ENCODE peak calls at places on chromosomes 7 and 10, in four cellular contexts. K is AG04450, J is GM10248, U is lung. D is an unnamed sample.

GRCh38 chr7:80380957-80381356 is 130.9 kb downstream of the GNAT3 start:
- DNase-seq in U (no peak), K (no peak), J (no peak), D (no peak)

GRCh38 chr7:28478661-28479060 is 66.3 kb downstream of the CREB5 start:
- DNase-seq in J (no peak), K (no peak), U (no peak), D (no peak)

GRCh38 chr10:74306227-74306982 is 155.4 kb downstream of the ADK start:
- DNase-seq in U (no peak), J (no peak), K (no peak), D (no peak)

GRCh38 chr7:4147931-4148620 is 534.0 kb upstream of the FOXK1 start:
- DNase-seq in U (no peak), J (no peak), K (no peak), D (no peak)

GRCh38 chr10:133279961-133280283 is 3.3 kb upstream of the ADAM8 start:
- DNase-seq in U (no peak), J (no peak), K (no peak), D (no peak)

GRCh38 chr7:98165827-98166667 is 45.2 kb upstream of the BHLHA15 start:
- DNase-seq in K (no peak), J (peak; percentile 58), U (peak; percentile 72), D (no peak)

GRCh38 chr10:26969145-26969926 is 108.6 kb upstream of the ABI1 start:
- DNase-seq in J (peak; percentile 35), U (no peak), K (no peak), D (no peak)

GRCh38 chr10:110358278-110358677 is 53.6 kb upstream of the SMNDC1 start:
- DNase-seq in K (no peak), J (no peak), U (no peak), D (no peak)

GRCh38 chr10:43255644-43256431 is 11.0 kb downstream of the RASGEF1A start:
- DNase-seq in J (peak; percentile 76), U (no peak), K (no peak), D (peak; percentile 2)

GRCh38 chr7:149869867-149870266 is 3.9 kb upstream of the ATP6V0E2 start:
- DNase-seq in K (no peak), J (no peak), U (no peak), D (no peak)

GRCh38 chr7:26180792-26181198 is 19.8 kb downstream of the HNRNPA2B1 start:
- DNase-seq in K (no peak), U (no peak), J (no peak), D (no peak)

GRCh38 chr10:20740128-20740527 is 157.0 kb downstream of the NEBL start:
- DNase-seq in J (no peak), U (no peak), K (no peak), D (no peak)

GRCh38 chr7:155153676-155154075 is 83.6 kb downstream of the HTR5A start:
- DNase-seq in J (no peak), K (no peak), U (no peak), D (no peak)

GRCh38 chr7:17520941-17521340 is 222.5 kb downstream of the AHR start:
- DNase-seq in J (no peak), K (no peak), U (no peak), D (no peak)

GRCh38 chr10:17430647-17431355 is 23.6 kb downstream of the ST8SIA6 start:
- DNase-seq in K (peak; percentile 61), J (peak; percentile 40), U (peak; percentile 60), D (peak; percentile 59)

GRCh38 chr7:41047789-41048191 is 655.1 kb downstream of the INHBA start:
- DNase-seq in U (no peak), J (no peak), K (no peak), D (no peak)

GRCh38 chr10:48587819-48588218 is 17.1 kb downstream of the ARHGAP22 start:
- DNase-seq in K (no peak), J (no peak), U (no peak), D (no peak)

GRCh38 chr10:30606313-30606712 is 23.2 kb downstream of the LYZL2 start:
- DNase-seq in K (no peak), J (no peak), U (no peak), D (no peak)

GRCh38 chr10:13472359-13472758 is 56.5 kb downstream of the BEND7 start:
- DNase-seq in U (no peak), K (no peak), J (no peak), D (no peak)

DNA sequence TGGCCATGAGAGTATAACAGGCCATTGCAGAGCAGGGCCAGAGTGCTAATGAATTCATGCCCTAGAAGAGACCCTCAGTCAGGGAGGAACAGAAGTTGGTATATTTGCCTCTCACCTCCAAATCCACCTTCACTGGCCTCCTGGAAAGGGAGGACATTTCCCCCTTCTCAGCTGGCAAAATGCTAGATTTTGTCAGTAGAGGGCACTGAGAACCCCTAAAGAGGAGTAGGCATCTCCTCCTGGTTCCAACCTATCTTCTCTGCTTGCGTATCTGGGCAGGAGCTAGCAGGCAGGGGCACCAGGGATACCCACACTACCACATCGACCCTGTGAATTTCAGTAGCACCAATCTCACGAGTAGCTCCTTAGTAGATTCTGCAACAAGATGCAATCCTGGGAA is 79.8 kb upstream of the GHITM start:
- DNase-seq in J (no peak), U (no peak), K (no peak), D (no peak)
- TF ChIP-seq CTCF in J (no peak), U (no peak), K (peak; percentile 12), D (no peak)

GRCh38 chr7:130319541-130319940 is 25.1 kb upstream of the CPA5 start:
- DNase-seq in K (no peak), U (no peak), J (no peak), D (no peak)
- TF ChIP-seq CTCF in K (no peak), U (no peak), J (no peak), D (no peak)

DNA sequence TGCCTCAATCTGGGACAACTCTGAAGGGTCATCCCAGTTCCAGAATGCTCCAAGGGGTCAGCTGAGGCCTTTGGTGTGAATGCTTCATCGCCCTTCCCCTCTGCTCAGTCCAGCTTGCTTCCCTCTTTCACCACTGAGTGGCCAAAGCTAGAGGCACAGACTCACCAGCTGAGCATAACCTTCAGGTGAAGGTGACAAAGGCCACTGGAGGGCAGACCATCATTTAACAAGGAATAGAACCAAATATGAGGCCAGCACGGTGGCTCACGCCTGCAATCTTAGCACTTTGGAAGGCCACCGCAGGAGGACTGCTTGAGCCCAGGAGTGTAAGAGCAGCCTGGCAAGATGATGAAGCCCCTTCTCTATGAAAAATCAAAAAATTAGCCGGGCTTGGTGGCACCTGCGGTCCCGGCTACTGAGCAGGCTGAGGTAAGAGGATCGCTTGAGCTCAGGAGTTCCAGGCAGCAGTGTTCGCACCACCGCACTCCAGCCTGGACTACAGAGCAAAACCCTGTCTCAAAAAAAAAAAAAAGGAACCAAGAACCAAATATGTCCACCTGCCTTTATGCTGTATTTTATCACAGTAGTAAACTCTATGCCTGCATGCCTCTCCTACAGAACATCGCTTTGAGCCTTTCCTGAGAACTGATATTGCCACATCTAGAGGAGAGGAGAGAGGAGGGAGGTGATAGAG is 13.4 kb downstream of the PRKAG2 start:
- DNase-seq in U (no peak), K (no peak), J (no peak), D (no peak)
- TF ChIP-seq CTCF in U (no peak), K (no peak), J (peak; percentile 44), D (no peak)

DNA sequence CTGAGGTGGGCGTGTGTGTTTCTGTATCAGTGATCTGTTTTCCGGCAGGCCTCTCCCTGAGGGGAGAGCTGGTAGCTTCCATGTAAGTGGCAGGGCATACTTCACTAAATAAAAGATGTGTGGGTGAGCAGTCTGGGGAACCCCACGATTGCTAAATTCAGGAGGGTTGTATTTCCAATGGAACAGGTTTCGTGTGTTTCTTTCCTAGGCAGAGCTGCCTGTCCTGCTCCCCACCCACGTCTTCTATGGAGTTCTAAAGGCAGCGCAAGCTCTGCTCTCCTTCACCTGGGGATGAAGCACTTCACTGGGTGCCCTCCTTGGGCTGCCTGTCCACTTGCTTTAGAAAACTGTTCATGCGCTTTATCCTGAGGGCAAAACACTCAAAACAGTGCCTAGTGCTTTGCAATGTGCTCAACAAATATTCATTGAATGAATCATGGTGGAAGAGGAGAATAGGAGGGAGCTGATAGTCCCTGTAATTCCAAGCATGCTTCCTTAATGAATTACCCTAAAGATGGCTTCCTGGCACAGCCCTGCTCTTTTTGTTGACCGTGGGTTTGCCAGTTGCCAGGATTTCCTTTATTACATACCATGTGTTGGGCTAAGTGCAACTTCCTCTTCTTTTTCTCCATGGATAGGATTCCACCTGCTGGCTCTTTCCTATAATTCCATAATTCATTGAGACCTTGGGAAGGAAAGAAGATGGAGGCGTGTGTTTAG is 50.6 kb upstream of the SRPK2 start:
- DNase-seq in U (peak; percentile 30), J (no peak), K (peak; percentile 38), D (no peak)
- TF ChIP-seq CTCF in U (no peak), J (no peak), K (peak; percentile 9), D (no peak)

GRCh38 chr10:129929343-129930297 is 34.5 kb downstream of the EBF3 start:
- DNase-seq in K (no peak), J (no peak), U (no peak), D (no peak)
- TF ChIP-seq CTCF in K (no peak), J (no peak), U (no peak), D (no peak)

GRCh38 chr10:116307450-116307849 is 16.8 kb upstream of the CCDC172 start:
- DNase-seq in K (no peak), J (no peak), U (no peak), D (no peak)

GRCh38 chr10:116312091-116312490 is 12.2 kb upstream of the CCDC172 start:
- DNase-seq in U (no peak), J (no peak), K (no peak), D (no peak)

GRCh38 chr10:116306847-116307246 is 17.4 kb upstream of the CCDC172 start:
- DNase-seq in K (no peak), J (no peak), U (no peak), D (no peak)

GRCh38 chr10:116316533-116316932 is 7.7 kb upstream of the CCDC172 start:
- DNase-seq in K (no peak), U (no peak), J (no peak), D (no peak)

DNA sequence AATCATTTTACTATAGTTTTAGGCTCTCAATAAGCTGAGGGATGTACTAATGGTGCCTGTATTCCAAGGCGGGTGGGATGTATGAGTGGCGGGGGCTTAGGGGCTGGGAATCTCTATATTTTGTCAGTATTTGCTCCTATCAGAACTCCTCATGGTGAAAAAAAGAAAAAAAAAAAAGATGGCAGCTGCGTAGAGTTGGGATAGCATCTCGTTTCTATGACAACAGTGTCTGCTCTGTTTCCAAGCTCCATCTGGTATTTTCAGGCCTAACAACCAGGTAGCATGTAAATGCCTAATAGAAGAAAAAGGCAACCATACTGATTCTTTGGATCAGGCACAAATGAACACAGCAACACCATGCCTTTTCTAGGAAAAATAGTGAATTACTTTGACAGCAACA is 11.7 kb upstream of the CCDC172 start:
- DNase-seq in U (no peak), J (no peak), K (no peak), D (no peak)
- TF ChIP-seq CTCF in U (no peak), J (no peak), K (no peak), D (no peak)

D was measured in omental fat pad.